ENCODE peak calls at places on chromosomes 2 and 18, in five cellular contexts. One of them, this sample, is unnamed.

GRCh38 chr18:70415823-70416488 is 127.1 kb downstream of the SOCS6 start:
- DNase-seq in psoas muscle: no peak
- DNase-seq in pancreas: no peak
- DNase-seq in BE2C: no peak
- DNase-seq in heart left ventricle: no peak
- DNase-seq in this sample: no peak

GRCh38 chr2:149017116-149017985 is 21.1 kb upstream of the LYPD6B start:
- DNase-seq in psoas muscle: peak; percentile 77
- DNase-seq in pancreas: peak; percentile 84
- DNase-seq in BE2C: peak; percentile 65
- DNase-seq in heart left ventricle: peak; percentile 70
- DNase-seq in this sample: no peak

GRCh38 chr18:49547701-49548100 is 14.2 kb upstream of the LIPG start:
- DNase-seq in psoas muscle: no peak
- DNase-seq in pancreas: no peak
- DNase-seq in BE2C: no peak
- DNase-seq in heart left ventricle: no peak
- DNase-seq in this sample: no peak

GRCh38 chr2:117514391-117514790 is 300.1 kb upstream of the DDX18 start:
- DNase-seq in psoas muscle: no peak
- DNase-seq in pancreas: no peak
- DNase-seq in BE2C: no peak
- DNase-seq in heart left ventricle: no peak
- DNase-seq in this sample: no peak

GRCh38 chr2:171141320-171141719 is 19.4 kb downstream of the TLK1 start:
- DNase-seq in psoas muscle: no peak
- DNase-seq in pancreas: no peak
- DNase-seq in BE2C: no peak
- DNase-seq in heart left ventricle: no peak
- DNase-seq in this sample: no peak

GRCh38 chr18:48155856-48156255 is 225.4 kb upstream of the SMAD2 start:
- DNase-seq in psoas muscle: no peak
- DNase-seq in pancreas: no peak
- DNase-seq in BE2C: no peak
- DNase-seq in heart left ventricle: no peak
- DNase-seq in this sample: no peak

GRCh38 chr2:95270541-95271081 is 3.6 kb upstream of the PROM2 start:
- DNase-seq in psoas muscle: no peak
- DNase-seq in pancreas: peak; percentile 5
- DNase-seq in BE2C: no peak
- DNase-seq in heart left ventricle: peak; percentile 4
- DNase-seq in this sample: peak; percentile 39

GRCh38 chr2:74573747-74574562 is 19.4 kb downstream of the DOK1 start:
- DNase-seq in psoas muscle: no peak
- DNase-seq in pancreas: no peak
- DNase-seq in BE2C: no peak
- DNase-seq in heart left ventricle: no peak
- DNase-seq in this sample: no peak

GRCh38 chr2:97730245-97730644 is 16.9 kb downstream of the ZAP70 start:
- DNase-seq in psoas muscle: no peak
- DNase-seq in pancreas: no peak
- DNase-seq in BE2C: no peak
- DNase-seq in heart left ventricle: no peak
- DNase-seq in this sample: no peak

GRCh38 chr18:13629841-13630747 is 96.3 kb downstream of the FAM210A start:
- DNase-seq in psoas muscle: no peak
- DNase-seq in pancreas: peak; percentile 25
- DNase-seq in BE2C: peak; percentile 59
- DNase-seq in heart left ventricle: peak; percentile 58
- DNase-seq in this sample: no peak

GRCh38 chr2:62972601-62973000 is 78.0 kb upstream of the OTX1 start:
- DNase-seq in psoas muscle: no peak
- DNase-seq in pancreas: no peak
- DNase-seq in BE2C: no peak
- DNase-seq in heart left ventricle: no peak
- DNase-seq in this sample: no peak

GRCh38 chr18:63206433-63207153 is 113.0 kb downstream of the BCL2 start:
- DNase-seq in psoas muscle: no peak
- DNase-seq in pancreas: no peak
- DNase-seq in BE2C: no peak
- DNase-seq in heart left ventricle: no peak
- DNase-seq in this sample: no peak

GRCh38 chr2:170118641-170119040 is 59.3 kb upstream of the MYO3B start:
- DNase-seq in psoas muscle: no peak
- DNase-seq in pancreas: no peak
- DNase-seq in BE2C: no peak
- DNase-seq in heart left ventricle: no peak
- DNase-seq in this sample: no peak

GRCh38 chr2:68769586-68770270 is 35.1 kb downstream of the ARHGAP25 start:
- DNase-seq in psoas muscle: no peak
- DNase-seq in pancreas: no peak
- DNase-seq in BE2C: no peak
- DNase-seq in heart left ventricle: no peak
- DNase-seq in this sample: no peak

GRCh38 chr2:18871430-18871829 is 282.1 kb upstream of the NT5C1B start:
- DNase-seq in psoas muscle: no peak
- DNase-seq in pancreas: no peak
- DNase-seq in BE2C: no peak
- DNase-seq in heart left ventricle: no peak
- DNase-seq in this sample: no peak

GRCh38 chr2:6828299-6828584 is 37.5 kb downstream of the CMPK2 start:
- DNase-seq in psoas muscle: no peak
- DNase-seq in pancreas: no peak
- DNase-seq in BE2C: no peak
- DNase-seq in heart left ventricle: no peak
- DNase-seq in this sample: no peak

GRCh38 chr18:13376298-13376840 is 157.8 kb downstream of the LDLRAD4 start:
- DNase-seq in psoas muscle: no peak
- DNase-seq in pancreas: no peak
- DNase-seq in BE2C: no peak
- DNase-seq in heart left ventricle: no peak
- DNase-seq in this sample: no peak

GRCh38 chr2:133495226-133495625 is 73.0 kb downstream of the NCKAP5 start:
- DNase-seq in psoas muscle: no peak
- DNase-seq in pancreas: no peak
- DNase-seq in BE2C: no peak
- DNase-seq in heart left ventricle: no peak
- DNase-seq in this sample: no peak

GRCh38 chr2:191043438-191043837 is 29.5 kb upstream of the STAT1 start:
- DNase-seq in psoas muscle: no peak
- DNase-seq in pancreas: no peak
- DNase-seq in BE2C: no peak
- DNase-seq in heart left ventricle: no peak
- DNase-seq in this sample: no peak

GRCh38 chr2:43429366-43429765 is 166.5 kb downstream of the THADA start:
- DNase-seq in psoas muscle: no peak
- DNase-seq in pancreas: no peak
- DNase-seq in BE2C: no peak
- DNase-seq in heart left ventricle: no peak
- DNase-seq in this sample: no peak

GRCh38 chr2:183037281-183037659 is 987 bp downstream of the NCKAP1 start:
- DNase-seq in psoas muscle: no peak
- DNase-seq in pancreas: no peak
- DNase-seq in BE2C: no peak
- DNase-seq in heart left ventricle: no peak
- DNase-seq in this sample: no peak

GRCh38 chr2:188050716-188051115 is 241.0 kb upstream of the GULP1 start:
- DNase-seq in psoas muscle: no peak
- DNase-seq in pancreas: no peak
- DNase-seq in BE2C: no peak
- DNase-seq in heart left ventricle: no peak
- DNase-seq in this sample: no peak

GRCh38 chr2:120834206-120834605 is 98.5 kb downstream of the GLI2 start:
- DNase-seq in psoas muscle: peak; percentile 25
- DNase-seq in pancreas: no peak
- DNase-seq in BE2C: no peak
- DNase-seq in heart left ventricle: no peak
- DNase-seq in this sample: no peak

GRCh38 chr2:162242586-162243304 is 500 bp downstream of the FAP start:
- DNase-seq in psoas muscle: no peak
- DNase-seq in pancreas: no peak
- DNase-seq in BE2C: no peak
- DNase-seq in heart left ventricle: no peak
- DNase-seq in this sample: no peak

GRCh38 chr2:70440621-70441020 is 113.0 kb downstream of the TGFA start:
- DNase-seq in psoas muscle: no peak
- DNase-seq in pancreas: no peak
- DNase-seq in BE2C: no peak
- DNase-seq in heart left ventricle: no peak
- DNase-seq in this sample: no peak

GRCh38 chr2:97969466-97970067 is 26.2 kb downstream of the TMEM131 start:
- DNase-seq in psoas muscle: no peak
- DNase-seq in pancreas: no peak
- DNase-seq in BE2C: no peak
- DNase-seq in heart left ventricle: no peak
- DNase-seq in this sample: no peak

GRCh38 chr2:155250800-155251199 is 552.3 kb downstream of the KCNJ3 start:
- DNase-seq in psoas muscle: no peak
- DNase-seq in pancreas: no peak
- DNase-seq in BE2C: no peak
- DNase-seq in heart left ventricle: no peak
- DNase-seq in this sample: no peak

GRCh38 chr2:79982445-79982844 is 322.1 kb downstream of the LRRTM1 start:
- DNase-seq in psoas muscle: no peak
- DNase-seq in pancreas: no peak
- DNase-seq in BE2C: peak; percentile 55
- DNase-seq in heart left ventricle: no peak
- DNase-seq in this sample: no peak

GRCh38 chr18:65091737-65092329 is 659.0 kb upstream of the CDH7 start:
- DNase-seq in psoas muscle: no peak
- DNase-seq in pancreas: no peak
- DNase-seq in BE2C: no peak
- DNase-seq in heart left ventricle: no peak
- DNase-seq in this sample: no peak

GRCh38 chr2:149686677-149687427 is 99.3 kb upstream of the MMADHC start:
- DNase-seq in psoas muscle: peak; percentile 69
- DNase-seq in pancreas: no peak
- DNase-seq in BE2C: peak; percentile 47
- DNase-seq in heart left ventricle: no peak
- DNase-seq in this sample: no peak

GRCh38 chr2:223051580-223052375 is at the start of gene KCNE4:
- DNase-seq in psoas muscle: no peak
- DNase-seq in pancreas: peak; percentile 59
- DNase-seq in BE2C: no peak
- DNase-seq in heart left ventricle: no peak
- DNase-seq in this sample: peak; percentile 72

GRCh38 chr18:36786686-36787085 is 42.1 kb downstream of the TPGS2 start:
- DNase-seq in psoas muscle: peak; percentile 84
- DNase-seq in pancreas: peak; percentile 46
- DNase-seq in BE2C: no peak
- DNase-seq in heart left ventricle: peak; percentile 35
- DNase-seq in this sample: no peak

GRCh38 chr2:228878138-228878537 is 392.9 kb downstream of the PID1 start:
- DNase-seq in psoas muscle: no peak
- DNase-seq in pancreas: no peak
- DNase-seq in BE2C: no peak
- DNase-seq in heart left ventricle: no peak
- DNase-seq in this sample: no peak

GRCh38 chr18:6058941-6059340 is 163.6 kb upstream of the TMEM200C start:
- DNase-seq in psoas muscle: no peak
- DNase-seq in pancreas: no peak
- DNase-seq in BE2C: no peak
- DNase-seq in heart left ventricle: peak; percentile 53
- DNase-seq in this sample: no peak

GRCh38 chr18:44968336-44968735 is 287.6 kb downstream of the SETBP1 start:
- DNase-seq in psoas muscle: no peak
- DNase-seq in pancreas: no peak
- DNase-seq in BE2C: no peak
- DNase-seq in heart left ventricle: no peak
- DNase-seq in this sample: no peak

GRCh38 chr2:203690110-203691047 is 16.1 kb upstream of the CD28 start:
- DNase-seq in psoas muscle: no peak
- DNase-seq in pancreas: no peak
- DNase-seq in BE2C: no peak
- DNase-seq in heart left ventricle: no peak
- DNase-seq in this sample: no peak

GRCh38 chr2:241764272-241765241 is 12.1 kb upstream of the GAL3ST2 start:
- DNase-seq in psoas muscle: no peak
- DNase-seq in pancreas: no peak
- DNase-seq in BE2C: peak; percentile 58
- DNase-seq in heart left ventricle: no peak
- DNase-seq in this sample: no peak

GRCh38 chr2:109396338-109397180 is 217.2 kb downstream of the SEPTIN10 start:
- DNase-seq in psoas muscle: no peak
- DNase-seq in pancreas: no peak
- DNase-seq in BE2C: no peak
- DNase-seq in heart left ventricle: no peak
- DNase-seq in this sample: no peak
- TF ChIP-seq CTCF in psoas muscle: no peak
- TF ChIP-seq CTCF in pancreas: no peak
- TF ChIP-seq CTCF in BE2C: no peak
- TF ChIP-seq CTCF in heart left ventricle: no peak
- TF ChIP-seq CTCF in this sample: no peak

GRCh38 chr2:239590995-239591915 is 190.4 kb upstream of the HDAC4 start:
- DNase-seq in psoas muscle: peak; percentile 25
- DNase-seq in pancreas: no peak
- DNase-seq in BE2C: no peak
- DNase-seq in heart left ventricle: no peak
- DNase-seq in this sample: no peak
- H3K4me1 ChIP-seq in psoas muscle: no peaks in the 10 kb centered on the region
- H3K4me1 ChIP-seq in pancreas: no peaks in the 10 kb centered on the region
- H3K4me1 ChIP-seq in BE2C: no peaks in the 10 kb centered on the region
- H3K4me1 ChIP-seq in heart left ventricle: no peaks in the 10 kb centered on the region
- H3K4me1 ChIP-seq in this sample: no peaks in the 10 kb centered on the region

DNA sequence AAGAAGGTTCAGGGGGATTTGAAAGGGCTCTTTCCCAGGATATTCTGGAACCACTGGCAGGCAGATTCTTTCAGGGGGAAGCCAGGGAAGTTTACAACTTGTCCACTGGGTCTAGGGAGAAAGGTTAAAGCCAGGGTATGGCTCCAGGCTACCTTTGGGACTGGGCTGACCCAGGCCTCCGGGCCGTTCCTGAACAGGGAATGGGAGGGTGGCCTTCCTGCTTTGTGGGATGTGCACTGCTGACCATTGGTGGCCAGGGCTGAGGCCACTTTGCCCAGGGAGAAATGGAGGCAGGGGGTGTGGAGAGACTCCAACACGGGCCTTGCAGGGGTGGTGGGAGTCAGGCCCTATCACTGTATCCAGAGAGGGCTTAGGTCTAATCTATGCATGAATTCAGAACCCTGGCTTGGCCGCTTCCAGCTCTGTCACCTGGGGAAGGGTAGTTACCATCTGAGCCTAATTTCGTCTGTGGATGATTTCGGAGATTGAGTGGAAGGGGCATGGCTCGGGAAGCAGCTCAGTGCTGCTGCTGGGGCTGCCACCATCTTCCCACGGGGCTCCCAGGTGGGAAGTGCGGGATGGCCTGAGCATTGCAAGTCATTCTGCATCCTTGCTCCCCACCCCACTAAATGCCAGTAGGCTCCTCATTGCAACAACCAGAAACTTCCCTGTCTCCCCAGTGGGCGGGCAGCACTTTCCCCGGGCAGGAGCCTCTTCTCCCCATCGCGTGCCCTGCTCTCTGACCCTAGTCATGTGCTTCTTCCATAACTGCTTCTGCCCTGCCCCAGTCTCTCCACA is 57.1 kb upstream of the OTOF start:
- DNase-seq in psoas muscle: peak; percentile 26
- DNase-seq in pancreas: no peak
- DNase-seq in BE2C: peak; percentile 3
- DNase-seq in heart left ventricle: no peak
- DNase-seq in this sample: no peak
- H3K4me3 ChIP-seq in psoas muscle: no peak overlapping the region
- H3K4me3 ChIP-seq in pancreas: no peak overlapping the region
- H3K4me3 ChIP-seq in BE2C: no peak overlapping the region
- H3K4me3 ChIP-seq in heart left ventricle: no peak overlapping the region
- H3K4me3 ChIP-seq in this sample: no peak overlapping the region

GRCh38 chr2:100741880-100742814 is 77.8 kb upstream of the NPAS2 start:
- DNase-seq in psoas muscle: no peak
- DNase-seq in pancreas: no peak
- DNase-seq in BE2C: no peak
- DNase-seq in heart left ventricle: peak; percentile 37
- DNase-seq in this sample: no peak
- TF ChIP-seq CTCF in psoas muscle: no peak
- TF ChIP-seq CTCF in pancreas: no peak
- TF ChIP-seq CTCF in BE2C: no peak
- TF ChIP-seq CTCF in heart left ventricle: no peak
- TF ChIP-seq CTCF in this sample: no peak